ENCODE peak calls at places on chromosomes 1 and 21, in ten cellular contexts. One of them, this sample, is unnamed.

GRCh38 chr1:29538586-29538985 is 302.3 kb downstream of the PTPRU start:
- DNase-seq in Peyer's patch: no peak
- DNase-seq in AG20443: no peak
- DNase-seq in GM06990: no peak
- DNase-seq in M059J: no peak
- DNase-seq in stimulated activated CD8-positive, alpha-beta memory T cell treated with anti-CD3 and anti-CD28 coated beads, Interleukin-15, amount 100 ng/mL, for 4 hours: no peak
- DNase-seq in LHCN-M2: no peak
- DNase-seq in globus pallidus: no peak
- DNase-seq in H54: no peak
- DNase-seq in iPS-NIHi11: no peak
- DNase-seq in this sample: no peak

GRCh38 chr1:119948342-119949214 is 52.3 kb upstream of the ADAM30 start:
- DNase-seq in GM06990: peak
- DNase-seq in H54: no peak
- DNase-seq in AG20443: peak
- DNase-seq in iPS-NIHi11: peak
- DNase-seq in M059J: peak
- DNase-seq in LHCN-M2: peak
- DNase-seq in globus pallidus: peak
- DNase-seq in stimulated activated CD8-positive, alpha-beta memory T cell treated with anti-CD3 and anti-CD28 coated beads, Interleukin-15, amount 100 ng/mL, for 4 hours: peak
- DNase-seq in Peyer's patch: peak
- DNase-seq in this sample: peak

GRCh38 chr1:239816090-239816812 is 275.4 kb upstream of the FMN2 start:
- DNase-seq in globus pallidus: no peak
- DNase-seq in iPS-NIHi11: peak
- DNase-seq in stimulated activated CD8-positive, alpha-beta memory T cell treated with anti-CD3 and anti-CD28 coated beads, Interleukin-15, amount 100 ng/mL, for 4 hours: no peak
- DNase-seq in GM06990: no peak
- DNase-seq in LHCN-M2: peak
- DNase-seq in AG20443: peak
- DNase-seq in H54: peak
- DNase-seq in M059J: peak
- DNase-seq in Peyer's patch: no peak
- DNase-seq in this sample: peak

GRCh38 chr1:2382621-2383361 is 8.6 kb downstream of the MORN1 start:
- DNase-seq in H54: peak
- DNase-seq in Peyer's patch: peak
- DNase-seq in LHCN-M2: no peak
- DNase-seq in M059J: peak
- DNase-seq in iPS-NIHi11: peak
- DNase-seq in globus pallidus: no peak
- DNase-seq in AG20443: peak
- DNase-seq in stimulated activated CD8-positive, alpha-beta memory T cell treated with anti-CD3 and anti-CD28 coated beads, Interleukin-15, amount 100 ng/mL, for 4 hours: no peak
- DNase-seq in GM06990: no peak
- DNase-seq in this sample: no peak

GRCh38 chr1:153312569-153313186 is at the start of gene PGLYRP3:
- DNase-seq in M059J: no peak
- DNase-seq in Peyer's patch: no peak
- DNase-seq in H54: no peak
- DNase-seq in globus pallidus: no peak
- DNase-seq in AG20443: no peak
- DNase-seq in stimulated activated CD8-positive, alpha-beta memory T cell treated with anti-CD3 and anti-CD28 coated beads, Interleukin-15, amount 100 ng/mL, for 4 hours: no peak
- DNase-seq in iPS-NIHi11: no peak
- DNase-seq in LHCN-M2: no peak
- DNase-seq in GM06990: no peak
- DNase-seq in this sample: no peak

GRCh38 chr1:117819301-117819700 is 110.1 kb downstream of the GDAP2 start:
- DNase-seq in H54: no peak
- DNase-seq in iPS-NIHi11: no peak
- DNase-seq in AG20443: no peak
- DNase-seq in GM06990: no peak
- DNase-seq in M059J: no peak
- DNase-seq in stimulated activated CD8-positive, alpha-beta memory T cell treated with anti-CD3 and anti-CD28 coated beads, Interleukin-15, amount 100 ng/mL, for 4 hours: no peak
- DNase-seq in LHCN-M2: no peak
- DNase-seq in Peyer's patch: no peak
- DNase-seq in globus pallidus: no peak
- DNase-seq in this sample: peak

GRCh38 chr1:230286166-230286889 is 139.8 kb downstream of the PGBD5 start:
- DNase-seq in H54: no peak
- DNase-seq in stimulated activated CD8-positive, alpha-beta memory T cell treated with anti-CD3 and anti-CD28 coated beads, Interleukin-15, amount 100 ng/mL, for 4 hours: no peak
- DNase-seq in Peyer's patch: no peak
- DNase-seq in globus pallidus: no peak
- DNase-seq in AG20443: no peak
- DNase-seq in GM06990: no peak
- DNase-seq in M059J: no peak
- DNase-seq in iPS-NIHi11: no peak
- DNase-seq in LHCN-M2: no peak
- DNase-seq in this sample: no peak

GRCh38 chr1:32331549-32331948 is 4.5 kb downstream of the MARCKSL1 start:
- DNase-seq in globus pallidus: no peak
- DNase-seq in M059J: no peak
- DNase-seq in GM06990: no peak
- DNase-seq in stimulated activated CD8-positive, alpha-beta memory T cell treated with anti-CD3 and anti-CD28 coated beads, Interleukin-15, amount 100 ng/mL, for 4 hours: no peak
- DNase-seq in iPS-NIHi11: no peak
- DNase-seq in Peyer's patch: no peak
- DNase-seq in LHCN-M2: no peak
- DNase-seq in H54: no peak
- DNase-seq in AG20443: no peak
- DNase-seq in this sample: no peak

GRCh38 chr1:146032613-146033219 is 11.2 kb upstream of the HJV start:
- DNase-seq in H54: no peak
- DNase-seq in GM06990: no peak
- DNase-seq in Peyer's patch: no peak
- DNase-seq in LHCN-M2: peak
- DNase-seq in M059J: peak
- DNase-seq in stimulated activated CD8-positive, alpha-beta memory T cell treated with anti-CD3 and anti-CD28 coated beads, Interleukin-15, amount 100 ng/mL, for 4 hours: no peak
- DNase-seq in AG20443: peak
- DNase-seq in globus pallidus: peak
- DNase-seq in iPS-NIHi11: no peak
- DNase-seq in this sample: peak

GRCh38 chr1:228072658-228073043 is 9.9 kb upstream of the ARF1 start:
- DNase-seq in H54: no peak
- DNase-seq in iPS-NIHi11: no peak
- DNase-seq in LHCN-M2: no peak
- DNase-seq in M059J: no peak
- DNase-seq in AG20443: no peak
- DNase-seq in stimulated activated CD8-positive, alpha-beta memory T cell treated with anti-CD3 and anti-CD28 coated beads, Interleukin-15, amount 100 ng/mL, for 4 hours: no peak
- DNase-seq in globus pallidus: no peak
- DNase-seq in Peyer's patch: peak
- DNase-seq in GM06990: no peak
- DNase-seq in this sample: no peak

GRCh38 chr1:83509229-83509870 is 489.6 kb downstream of the TTLL7 start:
- DNase-seq in M059J: no peak
- DNase-seq in AG20443: no peak
- DNase-seq in LHCN-M2: no peak
- DNase-seq in iPS-NIHi11: no peak
- DNase-seq in Peyer's patch: no peak
- DNase-seq in stimulated activated CD8-positive, alpha-beta memory T cell treated with anti-CD3 and anti-CD28 coated beads, Interleukin-15, amount 100 ng/mL, for 4 hours: no peak
- DNase-seq in H54: no peak
- DNase-seq in GM06990: no peak
- DNase-seq in globus pallidus: no peak
- DNase-seq in this sample: no peak

GRCh38 chr21:31316488-31317169 is 27.4 kb downstream of the TIAM1 start:
- DNase-seq in globus pallidus: no peak
- DNase-seq in AG20443: peak
- DNase-seq in Peyer's patch: no peak
- DNase-seq in H54: peak
- DNase-seq in GM06990: no peak
- DNase-seq in iPS-NIHi11: no peak
- DNase-seq in LHCN-M2: no peak
- DNase-seq in M059J: peak
- DNase-seq in stimulated activated CD8-positive, alpha-beta memory T cell treated with anti-CD3 and anti-CD28 coated beads, Interleukin-15, amount 100 ng/mL, for 4 hours: no peak
- DNase-seq in this sample: no peak

GRCh38 chr1:235068155-235069121 is 60.2 kb downstream of the TOMM20 start:
- DNase-seq in H54: no peak
- DNase-seq in AG20443: peak
- DNase-seq in M059J: peak
- DNase-seq in iPS-NIHi11: no peak
- DNase-seq in GM06990: no peak
- DNase-seq in Peyer's patch: peak
- DNase-seq in globus pallidus: no peak
- DNase-seq in stimulated activated CD8-positive, alpha-beta memory T cell treated with anti-CD3 and anti-CD28 coated beads, Interleukin-15, amount 100 ng/mL, for 4 hours: no peak
- DNase-seq in LHCN-M2: peak
- DNase-seq in this sample: no peak

GRCh38 chr1:90394247-90394646 is 322.9 kb downstream of the BARHL2 start:
- DNase-seq in stimulated activated CD8-positive, alpha-beta memory T cell treated with anti-CD3 and anti-CD28 coated beads, Interleukin-15, amount 100 ng/mL, for 4 hours: no peak
- DNase-seq in globus pallidus: no peak
- DNase-seq in Peyer's patch: no peak
- DNase-seq in AG20443: no peak
- DNase-seq in LHCN-M2: no peak
- DNase-seq in H54: no peak
- DNase-seq in GM06990: no peak
- DNase-seq in iPS-NIHi11: no peak
- DNase-seq in M059J: no peak
- DNase-seq in this sample: no peak

GRCh38 chr1:211382182-211382713 is 55.6 kb downstream of the TRAF5 start:
- DNase-seq in globus pallidus: no peak
- DNase-seq in iPS-NIHi11: no peak
- DNase-seq in M059J: no peak
- DNase-seq in Peyer's patch: no peak
- DNase-seq in LHCN-M2: no peak
- DNase-seq in H54: no peak
- DNase-seq in AG20443: no peak
- DNase-seq in GM06990: no peak
- DNase-seq in stimulated activated CD8-positive, alpha-beta memory T cell treated with anti-CD3 and anti-CD28 coated beads, Interleukin-15, amount 100 ng/mL, for 4 hours: no peak
- DNase-seq in this sample: no peak

GRCh38 chr1:78831731-78832360 is 174.7 kb downstream of the ADGRL4 start:
- DNase-seq in AG20443: peak
- DNase-seq in stimulated activated CD8-positive, alpha-beta memory T cell treated with anti-CD3 and anti-CD28 coated beads, Interleukin-15, amount 100 ng/mL, for 4 hours: no peak
- DNase-seq in globus pallidus: no peak
- DNase-seq in H54: peak
- DNase-seq in GM06990: no peak
- DNase-seq in LHCN-M2: peak
- DNase-seq in iPS-NIHi11: no peak
- DNase-seq in Peyer's patch: no peak
- DNase-seq in M059J: peak
- DNase-seq in this sample: peak

GRCh38 chr1:18384059-18384458 is 96.7 kb upstream of the KLHDC7A start:
- DNase-seq in M059J: no peak
- DNase-seq in H54: no peak
- DNase-seq in LHCN-M2: no peak
- DNase-seq in globus pallidus: no peak
- DNase-seq in iPS-NIHi11: no peak
- DNase-seq in AG20443: no peak
- DNase-seq in stimulated activated CD8-positive, alpha-beta memory T cell treated with anti-CD3 and anti-CD28 coated beads, Interleukin-15, amount 100 ng/mL, for 4 hours: no peak
- DNase-seq in Peyer's patch: no peak
- DNase-seq in GM06990: no peak
- DNase-seq in this sample: no peak

GRCh38 chr1:245986404-245987221 is 520.5 kb downstream of the SMYD3 start:
- DNase-seq in GM06990: no peak
- DNase-seq in Peyer's patch: no peak
- DNase-seq in iPS-NIHi11: no peak
- DNase-seq in LHCN-M2: peak
- DNase-seq in AG20443: peak
- DNase-seq in H54: peak
- DNase-seq in stimulated activated CD8-positive, alpha-beta memory T cell treated with anti-CD3 and anti-CD28 coated beads, Interleukin-15, amount 100 ng/mL, for 4 hours: no peak
- DNase-seq in M059J: peak
- DNase-seq in globus pallidus: no peak
- DNase-seq in this sample: peak

GRCh38 chr1:16628361-16629111 is 15.2 kb upstream of the NBPF1 start:
- DNase-seq in stimulated activated CD8-positive, alpha-beta memory T cell treated with anti-CD3 and anti-CD28 coated beads, Interleukin-15, amount 100 ng/mL, for 4 hours: no peak
- DNase-seq in LHCN-M2: no peak
- DNase-seq in AG20443: no peak
- DNase-seq in globus pallidus: no peak
- DNase-seq in M059J: no peak
- DNase-seq in iPS-NIHi11: no peak
- DNase-seq in Peyer's patch: peak
- DNase-seq in H54: no peak
- DNase-seq in GM06990: no peak
- DNase-seq in this sample: no peak

GRCh38 chr1:169570172-169570574 is 16.1 kb downstream of the F5 start:
- DNase-seq in GM06990: no peak
- DNase-seq in M059J: no peak
- DNase-seq in Peyer's patch: no peak
- DNase-seq in H54: no peak
- DNase-seq in LHCN-M2: no peak
- DNase-seq in globus pallidus: no peak
- DNase-seq in stimulated activated CD8-positive, alpha-beta memory T cell treated with anti-CD3 and anti-CD28 coated beads, Interleukin-15, amount 100 ng/mL, for 4 hours: no peak
- DNase-seq in iPS-NIHi11: no peak
- DNase-seq in AG20443: no peak
- DNase-seq in this sample: no peak

GRCh38 chr1:234970731-234971476 is 157.7 kb downstream of the TOMM20 start:
- DNase-seq in M059J: peak
- DNase-seq in Peyer's patch: no peak
- DNase-seq in LHCN-M2: peak
- DNase-seq in iPS-NIHi11: peak
- DNase-seq in globus pallidus: peak
- DNase-seq in GM06990: no peak
- DNase-seq in AG20443: peak
- DNase-seq in stimulated activated CD8-positive, alpha-beta memory T cell treated with anti-CD3 and anti-CD28 coated beads, Interleukin-15, amount 100 ng/mL, for 4 hours: no peak
- DNase-seq in H54: peak
- DNase-seq in this sample: peak

GRCh38 chr1:53548031-53548491 is 88.9 kb downstream of the DMRTB1 start:
- DNase-seq in LHCN-M2: no peak
- DNase-seq in GM06990: no peak
- DNase-seq in Peyer's patch: peak
- DNase-seq in H54: no peak
- DNase-seq in globus pallidus: no peak
- DNase-seq in AG20443: no peak
- DNase-seq in M059J: no peak
- DNase-seq in stimulated activated CD8-positive, alpha-beta memory T cell treated with anti-CD3 and anti-CD28 coated beads, Interleukin-15, amount 100 ng/mL, for 4 hours: no peak
- DNase-seq in iPS-NIHi11: peak
- DNase-seq in this sample: no peak

GRCh38 chr1:154883919-154884867 is 14.1 kb upstream of the KCNN3 start:
- DNase-seq in LHCN-M2: no peak
- DNase-seq in Peyer's patch: no peak
- DNase-seq in M059J: no peak
- DNase-seq in H54: no peak
- DNase-seq in GM06990: no peak
- DNase-seq in iPS-NIHi11: no peak
- DNase-seq in stimulated activated CD8-positive, alpha-beta memory T cell treated with anti-CD3 and anti-CD28 coated beads, Interleukin-15, amount 100 ng/mL, for 4 hours: no peak
- DNase-seq in AG20443: no peak
- DNase-seq in globus pallidus: no peak
- DNase-seq in this sample: no peak